ENCODE peak calls at places on chromosome 1, in five cellular contexts. R, K, P, T and X are unnamed samples.

GRCh38 chr1:115337633-115338456 is at the start of gene NGF:
- DNase-seq in T (peak; percentile 80), P (peak; percentile 74), K (no peak), R (peak; percentile 15), X (no peak)

GRCh38 chr1:28506907-28507246 is 1.0 kb downstream of the RCC1 start:
- DNase-seq in T (no peak), K (no peak), P (no peak), R (no peak), X (no peak)

GRCh38 chr1:160952129-160952510 is 2.5 kb downstream of the ITLN2 start:
- DNase-seq in T (no peak), P (no peak), R (no peak), K (no peak), X (no peak)

GRCh38 chr1:236502972-236503639 is 20.7 kb upstream of the LGALS8 start:
- DNase-seq in T (peak; percentile 82), R (peak; percentile 8), K (peak; percentile 4), P (peak; percentile 90), X (peak; percentile 88)

GRCh38 chr1:178126790-178127189 is 32.9 kb downstream of the RASAL2 start:
- DNase-seq in P (peak; percentile 97), R (no peak), T (peak; percentile 98), K (no peak), X (peak; percentile 74)

GRCh38 chr1:64245495-64245894 is 42.1 kb downstream of the UBE2U start:
- DNase-seq in T (no peak), R (no peak), K (no peak), P (no peak), X (no peak)

GRCh38 chr1:232620356-232620841 is 9.5 kb downstream of the SIPA1L2 start:
- DNase-seq in R (no peak), T (peak; percentile 81), P (peak; percentile 82), K (peak; percentile 42), X (peak; percentile 73)

GRCh38 chr1:220895412-220895946 is 16.2 kb downstream of the HLX start:
- DNase-seq in R (no peak), P (no peak), T (no peak), K (no peak), X (no peak)

GRCh38 chr1:175864625-175865024 is 121.2 kb upstream of the TNR start:
- DNase-seq in R (no peak), T (no peak), K (no peak), P (no peak), X (no peak)

GRCh38 chr1:65691152-65691900 is 101.4 kb upstream of the PDE4B start:
- DNase-seq in P (no peak), T (no peak), K (peak; percentile 70), R (no peak), X (no peak)

GRCh38 chr1:193335797-193336428 is 149.5 kb upstream of the B3GALT2 start:
- DNase-seq in R (no peak), T (peak; percentile 89), K (no peak), P (peak; percentile 86), X (peak; percentile 12)

GRCh38 chr1:116115476-116115875 is 4.3 kb downstream of the MAB21L3 start:
- DNase-seq in R (no peak), K (no peak), T (peak; percentile 84), P (peak; percentile 82), X (peak; percentile 98)

GRCh38 chr1:200442537-200443169 is 32.8 kb upstream of the ZNF281 start:
- DNase-seq in R (no peak), P (no peak), K (no peak), T (no peak), X (no peak)

GRCh38 chr1:47182681-47183235 is 7.1 kb downstream of the PDZK1IP1 start:
- DNase-seq in P (no peak), R (no peak), T (no peak), K (no peak), X (no peak)

GRCh38 chr1:53408013-53408754 is 51.0 kb upstream of the DMRTB1 start:
- DNase-seq in R (no peak), K (no peak), T (peak; percentile 28), P (peak; percentile 33), X (no peak)

GRCh38 chr1:235069577-235070563 is 58.8 kb downstream of the TOMM20 start:
- DNase-seq in P (peak; percentile 42), R (no peak), K (no peak), T (peak; percentile 97), X (peak; percentile 13)

GRCh38 chr1:64469614-64469976 is 334 bp upstream of the CACHD1 start:
- DNase-seq in R (no peak), T (peak; percentile 24), P (no peak), K (no peak), X (no peak)

GRCh38 chr1:45304311-45305081 is 22.2 kb upstream of the HPDL start:
- DNase-seq in R (no peak), T (peak; percentile 10), K (no peak), P (peak; percentile 47), X (no peak)

GRCh38 chr1:221187174-221187573 is 307.9 kb downstream of the HLX start:
- DNase-seq in T (no peak), K (no peak), P (peak; percentile 25), R (no peak), X (no peak)

GRCh38 chr1:206933333-206933945 is 11.7 kb upstream of the FCMR start:
- DNase-seq in R (no peak), P (no peak), T (no peak), K (no peak), X (no peak)

GRCh38 chr1:94817697-94818096 is 2.5 kb upstream of the SLC44A3 start:
- DNase-seq in R (no peak), P (no peak), T (no peak), K (no peak), X (no peak)

GRCh38 chr1:171563675-171564074 is 58.4 kb upstream of the MYOCOS start:
- DNase-seq in R (no peak), K (no peak), T (peak; percentile 84), P (peak; percentile 34), X (no peak)

GRCh38 chr1:175765293-175765692 is 21.9 kb upstream of the TNR start:
- DNase-seq in P (no peak), K (no peak), T (no peak), R (no peak), X (no peak)

GRCh38 chr1:219909476-219909875 is 18.9 kb downstream of the SLC30A10 start:
- DNase-seq in P (no peak), R (no peak), T (no peak), K (no peak), X (no peak)

GRCh38 chr1:3668585-3669300 is 16.4 kb downstream of the TP73 start:
- DNase-seq in R (no peak), T (no peak), P (no peak), K (no peak), X (no peak)

GRCh38 chr1:203152158-203153034 is 23.2 kb downstream of the MYBPH start:
- DNase-seq in P (peak; percentile 45), R (no peak), K (no peak), T (peak; percentile 92), X (peak; percentile 92)

GRCh38 chr1:79457825-79458224 is 451.3 kb upstream of the ADGRL4 start:
- DNase-seq in P (no peak), K (no peak), R (no peak), T (no peak), X (no peak)

GRCh38 chr1:199550384-199551067 is 477.0 kb upstream of the NR5A2 start:
- DNase-seq in T (peak; percentile 32), K (no peak), P (peak; percentile 37), R (no peak), X (peak; percentile 42)

GRCh38 chr1:84998642-84999280 is 1.8 kb upstream of the MCOLN2 start:
- DNase-seq in R (peak; percentile 2), K (no peak), T (peak; percentile 12), P (peak; percentile 37), X (no peak)

GRCh38 chr1:12602633-12603024 is 15.4 kb downstream of the DHRS3 start:
- DNase-seq in T (no peak), R (no peak), P (no peak), K (no peak), X (no peak)